ENCODE peak calls at places on chromosomes 11 and 22, in ten cellular contexts. S is effector memory CD4-positive, alpha-beta T cell; J is foreskin keratinocyte; P is HCT116; X is GM23338; I is WERI-Rb-1; L is body of pancreas; T is prostate gland; R is esophagus squamous epithelium; M is CD8-positive, alpha-beta T cell. O is an unnamed sample.

GRCh38 chr11:86620796-86621575 is 51.4 kb downstream of the ME3 start:
- DNase-seq in S (no peak), L (no peak), R (no peak), X (no peak), T (no peak), I (no peak), P (no peak), J (no peak), M (no peak), O (no peak)

GRCh38 chr22:47174096-47174495 is 411.6 kb downstream of the TBC1D22A start:
- DNase-seq in L (no peak), M (no peak), T (no peak), I (peak; percentile 2), S (no peak), P (no peak), J (no peak), X (no peak), R (no peak), O (peak; percentile 36)

GRCh38 chr11:43579171-43579918 is 101.2 kb upstream of the HSD17B12 start:
- DNase-seq in I (peak; percentile 49), T (no peak), P (no peak), M (no peak), R (no peak), L (no peak), S (no peak), X (peak; percentile 85), J (peak; percentile 35), O (no peak)

GRCh38 chr11:34658071-34659015 is 37.5 kb downstream of the EHF start:
- DNase-seq in M (no peak), I (no peak), R (no peak), X (no peak), L (no peak), S (no peak), P (no peak), J (no peak), T (no peak), O (peak; percentile 14)

GRCh38 chr11:28838741-28839140 is 730.6 kb downstream of the METTL15 start:
- DNase-seq in M (no peak), S (no peak), I (no peak), X (no peak), P (no peak), L (no peak), T (no peak), J (no peak), R (no peak), O (no peak)

GRCh38 chr11:80849253-80849652 is 1408.4 kb upstream of the TENM4 start:
- DNase-seq in M (no peak), L (no peak), S (no peak), I (no peak), P (no peak), R (no peak), J (no peak), X (no peak), T (no peak), O (no peak)

GRCh38 chr22:36808611-36809344 is 8.1 kb downstream of the PVALB start:
- DNase-seq in R (no peak), J (no peak), P (no peak), S (no peak), L (no peak), I (no peak), X (no peak), T (peak; percentile 11), M (no peak), O (no peak)

GRCh38 chr22:20779813-20780148 is 5.9 kb downstream of the SERPIND1 start:
- DNase-seq in T (no peak), L (no peak), P (no peak), S (no peak), X (no peak), J (no peak), R (no peak), M (no peak), I (no peak), O (no peak)

GRCh38 chr22:47620391-47620790 is 857.9 kb downstream of the TBC1D22A start:
- DNase-seq in R (no peak), L (no peak), T (no peak), J (no peak), P (no peak), X (no peak), M (peak; percentile 23), I (no peak), S (no peak), O (peak; percentile 41)

GRCh38 chr11:10526974-10527918 is 13.7 kb downstream of the RNF141 start:
- DNase-seq in X (no peak), J (peak; percentile 75), R (no peak), L (no peak), T (peak; percentile 66), M (no peak), S (no peak), I (no peak), P (peak; percentile 88), O (no peak)

GRCh38 chr11:116865696-116866095 is 28.3 kb upstream of the APOA1 start:
- DNase-seq in J (no peak), M (no peak), I (no peak), P (no peak), R (no peak), T (no peak), L (no peak), S (no peak), X (no peak), O (no peak)
- H3K27ac ChIP-seq in J (no peak overlapping the region), M (no peak overlapping the region), I (no peak overlapping the region), P (no peak overlapping the region), R (no peak overlapping the region), T (no peak overlapping the region), L (no peak overlapping the region), S (no peak overlapping the region), X (no peak overlapping the region), O (no peak overlapping the region)

DNA sequence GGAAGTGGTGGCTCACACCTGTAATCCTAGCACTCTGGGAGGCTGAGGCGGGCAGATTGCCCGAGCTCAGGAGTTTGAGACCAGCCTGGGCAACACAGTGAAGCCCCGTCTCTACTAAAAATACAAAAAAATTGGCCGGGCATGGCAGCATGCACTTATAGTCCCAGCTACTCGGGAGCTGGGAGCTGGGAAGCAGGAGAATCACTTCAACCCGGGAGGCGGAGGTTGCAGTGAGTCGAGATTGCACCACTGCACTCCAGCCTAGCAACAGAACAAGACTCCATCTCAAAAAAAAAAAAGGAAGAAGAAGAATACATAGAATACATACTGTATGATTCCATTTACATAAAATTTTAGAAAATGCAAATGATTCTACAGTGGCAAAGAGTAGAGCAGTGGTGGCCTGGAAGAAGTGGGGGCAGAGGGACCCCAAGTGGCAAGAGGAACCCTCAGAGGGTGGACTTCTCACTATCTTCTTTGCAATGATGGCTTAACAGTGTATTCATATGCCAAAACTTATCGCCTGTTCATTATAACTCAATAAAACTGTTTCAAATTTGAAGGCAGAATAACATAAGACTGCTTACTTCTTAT is 22.0 kb downstream of the PACSIN2 start:
- DNase-seq in T (no peak), M (no peak), R (no peak), P (no peak), I (no peak), L (no peak), J (no peak), X (no peak), S (no peak), O (no peak)
- H3K27ac ChIP-seq in T (peak overlapping the region; percentile 96), M (no peak overlapping the region), R (peak overlapping the region; percentile 92), P (no peak overlapping the region), I (no peak overlapping the region), L (peak overlapping the region; percentile 94), J (no peak overlapping the region), X (no peak overlapping the region), S (no peak overlapping the region), O (peak overlapping the region; percentile 85)

GRCh38 chr11:15883349-15883961 is 472.9 kb downstream of the SOX6 start:
- DNase-seq in J (no peak), S (no peak), L (no peak), R (no peak), P (no peak), T (no peak), I (no peak), M (no peak), X (no peak), O (no peak)

GRCh38 chr11:15884131-15884530 is 472.2 kb downstream of the SOX6 start:
- DNase-seq in M (no peak), R (no peak), J (no peak), I (no peak), P (no peak), L (no peak), T (no peak), S (no peak), X (no peak), O (no peak)

GRCh38 chr11:15886866-15887265 is 469.5 kb downstream of the SOX6 start:
- DNase-seq in I (no peak), M (no peak), L (no peak), X (no peak), J (no peak), T (no peak), P (no peak), S (no peak), R (no peak), O (no peak)

GRCh38 chr11:15885913-15886698 is 470.2 kb downstream of the SOX6 start:
- DNase-seq in S (no peak), X (no peak), J (no peak), T (no peak), L (no peak), M (no peak), I (no peak), R (no peak), P (no peak), O (no peak)

GRCh38 chr11:15884792-15885540 is 471.4 kb downstream of the SOX6 start:
- DNase-seq in S (no peak), X (no peak), P (no peak), J (no peak), L (no peak), I (peak; percentile 14), M (no peak), T (no peak), R (no peak), O (no peak)
- H3K27ac ChIP-seq in S (no peak overlapping the region), X (no peak overlapping the region), P (no peak overlapping the region), J (no peak overlapping the region), L (no peak overlapping the region), I (no peak overlapping the region), M (no peak overlapping the region), T (no peak overlapping the region), R (no peak overlapping the region), O (peak overlapping the region; percentile 67)

DNA sequence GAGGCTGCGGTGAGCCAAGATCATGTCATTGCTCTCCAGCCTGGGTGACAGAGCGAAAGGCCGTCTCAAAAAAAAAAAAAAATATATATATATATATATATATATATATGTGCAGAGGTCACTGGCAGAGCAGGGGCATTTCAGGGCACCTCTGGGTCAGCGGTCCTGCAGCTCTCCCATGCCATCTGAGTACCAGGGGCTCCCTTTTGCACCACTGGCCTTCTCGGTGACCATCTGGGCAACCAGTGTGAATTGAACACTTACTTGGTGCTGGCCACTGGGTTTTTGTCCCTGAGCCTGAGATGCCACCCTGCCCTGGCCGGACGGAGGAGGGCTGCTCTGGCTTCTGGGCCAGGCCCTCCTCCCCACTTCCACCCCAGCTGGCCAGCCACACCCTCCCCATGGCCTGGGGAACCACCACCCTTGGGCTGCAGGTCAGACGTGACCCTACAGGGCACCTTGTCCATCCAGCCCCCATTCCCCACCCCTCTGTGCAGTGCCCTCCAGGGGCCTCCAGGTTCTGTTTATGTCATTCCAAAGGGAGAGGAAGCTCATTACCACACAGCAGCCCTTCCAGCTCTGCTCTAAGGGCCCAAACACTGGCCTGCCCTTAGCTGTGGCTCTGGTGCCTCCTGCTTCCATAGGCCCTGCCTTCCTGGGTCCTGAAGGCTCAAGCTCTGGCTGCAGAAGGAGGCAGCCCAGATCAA is 10.3 kb downstream of the MAPK8IP1 start:
- DNase-seq in X (no peak), J (no peak), T (no peak), R (no peak), M (no peak), P (no peak), L (no peak), S (no peak), I (no peak), O (no peak)
- H3K27ac ChIP-seq in X (no peak overlapping the region), J (no peak overlapping the region), T (no peak overlapping the region), R (no peak overlapping the region), M (no peak overlapping the region), P (no peak overlapping the region), L (no peak overlapping the region), S (no peak overlapping the region), I (peak overlapping the region; percentile 72), O (no peak overlapping the region)

O was measured in coronary artery.